ENCODE peak calls at places on chromosomes 1 and 21, in six cellular contexts. One of them, this sample, is unnamed.

GRCh38 chr21:15199940-15200339 is 135.1 kb upstream of the NRIP1 start:
- DNase-seq in testis: no peak
- DNase-seq in tibial nerve: no peak
- DNase-seq in cardiac fibroblast: no peak
- DNase-seq in astrocyte: no peak
- DNase-seq in uterus: no peak
- DNase-seq in this sample: no peak

GRCh38 chr1:204348722-204349121 is 11.0 kb downstream of the PLEKHA6 start:
- DNase-seq in testis: peak
- DNase-seq in tibial nerve: peak
- DNase-seq in cardiac fibroblast: peak
- DNase-seq in astrocyte: peak
- DNase-seq in uterus: peak
- DNase-seq in this sample: peak

GRCh38 chr1:55179177-55179835 is 35.9 kb downstream of the USP24 start:
- DNase-seq in testis: no peak
- DNase-seq in tibial nerve: no peak
- DNase-seq in cardiac fibroblast: no peak
- DNase-seq in astrocyte: peak
- DNase-seq in uterus: no peak
- DNase-seq in this sample: no peak

GRCh38 chr21:42671778-42672593 is 18.6 kb downstream of the PDE9A start:
- DNase-seq in testis: no peak
- DNase-seq in tibial nerve: no peak
- DNase-seq in cardiac fibroblast: no peak
- DNase-seq in astrocyte: peak
- DNase-seq in uterus: no peak
- DNase-seq in this sample: no peak

GRCh38 chr1:11157867-11158266 is 31.3 kb upstream of the ANGPTL7 start:
- DNase-seq in testis: peak
- DNase-seq in tibial nerve: peak
- DNase-seq in cardiac fibroblast: peak
- DNase-seq in astrocyte: no peak
- DNase-seq in uterus: peak
- DNase-seq in this sample: peak

GRCh38 chr1:239025997-239026694 is 360.2 kb upstream of the CHRM3 start:
- DNase-seq in testis: no peak
- DNase-seq in tibial nerve: no peak
- DNase-seq in cardiac fibroblast: no peak
- DNase-seq in astrocyte: no peak
- DNase-seq in uterus: no peak
- DNase-seq in this sample: no peak

GRCh38 chr1:156481527-156481926 is 19.0 kb downstream of the MEF2D start:
- DNase-seq in testis: no peak
- DNase-seq in tibial nerve: no peak
- DNase-seq in cardiac fibroblast: no peak
- DNase-seq in astrocyte: no peak
- DNase-seq in uterus: no peak
- DNase-seq in this sample: no peak

GRCh38 chr1:19640363-19641316 is 3.5 kb upstream of the NBL1 start:
- DNase-seq in testis: no peak
- DNase-seq in tibial nerve: no peak
- DNase-seq in cardiac fibroblast: peak
- DNase-seq in astrocyte: no peak
- DNase-seq in uterus: no peak
- DNase-seq in this sample: no peak

GRCh38 chr21:46119565-46120271 is 21.8 kb downstream of the COL6A2 start:
- DNase-seq in testis: peak
- DNase-seq in tibial nerve: no peak
- DNase-seq in cardiac fibroblast: no peak
- DNase-seq in astrocyte: no peak
- DNase-seq in uterus: peak
- DNase-seq in this sample: no peak

GRCh38 chr1:194378517-194378916 is 1192.1 kb upstream of the B3GALT2 start:
- DNase-seq in testis: no peak
- DNase-seq in tibial nerve: no peak
- DNase-seq in cardiac fibroblast: peak
- DNase-seq in astrocyte: peak
- DNase-seq in uterus: no peak
- DNase-seq in this sample: no peak

GRCh38 chr1:207752456-207753132 is 740 bp downstream of the CD46 start:
- DNase-seq in testis: peak
- DNase-seq in tibial nerve: no peak
- DNase-seq in cardiac fibroblast: peak
- DNase-seq in astrocyte: peak
- DNase-seq in uterus: peak
- DNase-seq in this sample: no peak

GRCh38 chr21:35099310-35099709 is 50.2 kb upstream of the RUNX1 start:
- DNase-seq in testis: no peak
- DNase-seq in tibial nerve: no peak
- DNase-seq in cardiac fibroblast: no peak
- DNase-seq in astrocyte: no peak
- DNase-seq in uterus: no peak
- DNase-seq in this sample: no peak

GRCh38 chr21:30194701-30195299 is 21.1 kb downstream of the CLDN8 start:
- DNase-seq in testis: peak
- DNase-seq in tibial nerve: no peak
- DNase-seq in cardiac fibroblast: peak
- DNase-seq in astrocyte: no peak
- DNase-seq in uterus: no peak
- DNase-seq in this sample: peak

GRCh38 chr21:45542667-45543370 is 579 bp upstream of the SLC19A1 start:
- DNase-seq in testis: peak
- DNase-seq in tibial nerve: no peak
- DNase-seq in cardiac fibroblast: no peak
- DNase-seq in astrocyte: no peak
- DNase-seq in uterus: peak
- DNase-seq in this sample: no peak

GRCh38 chr1:115829023-115829674 is 11.8 kb downstream of the NHLH2 start:
- DNase-seq in testis: no peak
- DNase-seq in tibial nerve: no peak
- DNase-seq in cardiac fibroblast: peak
- DNase-seq in astrocyte: peak
- DNase-seq in uterus: peak
- DNase-seq in this sample: peak

GRCh38 chr1:111346089-111346885 is 55.6 kb downstream of the CHIA start:
- DNase-seq in testis: peak
- DNase-seq in tibial nerve: peak
- DNase-seq in cardiac fibroblast: peak
- DNase-seq in astrocyte: peak
- DNase-seq in uterus: peak
- DNase-seq in this sample: peak
- TF ChIP-seq CTCF in testis: no peak
- TF ChIP-seq CTCF in tibial nerve: no peak
- TF ChIP-seq CTCF in cardiac fibroblast: no peak
- TF ChIP-seq CTCF in astrocyte: no peak
- TF ChIP-seq CTCF in uterus: no peak
- TF ChIP-seq CTCF in this sample: no peak

DNA sequence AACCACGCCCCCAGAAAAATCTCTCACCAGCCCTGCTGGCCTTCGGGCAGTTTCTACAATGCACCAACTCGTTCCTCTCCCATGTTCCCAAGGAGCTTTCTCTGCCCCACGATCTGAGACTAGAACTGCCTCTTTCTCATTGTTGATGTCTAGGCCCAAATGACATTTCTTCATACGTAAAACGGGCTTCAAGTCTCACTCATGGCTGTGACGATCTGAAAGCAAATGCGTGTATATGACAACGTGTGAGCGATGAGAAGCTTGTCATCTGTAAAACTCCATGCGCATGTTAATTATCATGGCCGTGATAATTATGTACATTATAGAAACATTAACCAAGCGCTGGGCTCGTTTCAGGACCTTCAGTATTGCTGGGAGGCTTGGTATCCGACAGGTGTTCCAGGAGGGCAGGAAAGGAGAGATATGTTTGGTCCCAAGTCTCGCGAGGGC is 693 bp upstream of the NIPAL3 start:
- DNase-seq in testis: no peak
- DNase-seq in tibial nerve: no peak
- DNase-seq in cardiac fibroblast: no peak
- DNase-seq in astrocyte: no peak
- DNase-seq in uterus: no peak
- DNase-seq in this sample: no peak
- H3K4me3 ChIP-seq in testis: peak
- H3K4me3 ChIP-seq in tibial nerve: peak
- H3K4me3 ChIP-seq in cardiac fibroblast: no peak
- H3K4me3 ChIP-seq in astrocyte: no peak
- H3K4me3 ChIP-seq in uterus: peak
- H3K4me3 ChIP-seq in this sample: no peak

GRCh38 chr1:46247433-46248121 is at the start of gene RAD54L:
- DNase-seq in testis: peak
- DNase-seq in tibial nerve: peak
- DNase-seq in cardiac fibroblast: peak
- DNase-seq in astrocyte: peak
- DNase-seq in uterus: peak
- DNase-seq in this sample: peak

GRCh38 chr1:46248122-46248920 is 758 bp downstream of the RAD54L start:
- DNase-seq in testis: no peak
- DNase-seq in tibial nerve: no peak
- DNase-seq in cardiac fibroblast: no peak
- DNase-seq in astrocyte: no peak
- DNase-seq in uterus: peak
- DNase-seq in this sample: no peak

GRCh38 chr1:46246548-46247432 is 773 bp upstream of the RAD54L start:
- DNase-seq in testis: peak
- DNase-seq in tibial nerve: no peak
- DNase-seq in cardiac fibroblast: peak
- DNase-seq in astrocyte: peak
- DNase-seq in uterus: no peak
- DNase-seq in this sample: peak

GRCh38 chr1:46242918-46243317 is 4.6 kb upstream of the RAD54L start:
- DNase-seq in testis: no peak
- DNase-seq in tibial nerve: no peak
- DNase-seq in cardiac fibroblast: no peak
- DNase-seq in astrocyte: no peak
- DNase-seq in uterus: no peak
- DNase-seq in this sample: no peak

GRCh38 chr1:46244656-46245371 is 2.7 kb upstream of the RAD54L start:
- DNase-seq in testis: no peak
- DNase-seq in tibial nerve: no peak
- DNase-seq in cardiac fibroblast: peak
- DNase-seq in astrocyte: no peak
- DNase-seq in uterus: no peak
- DNase-seq in this sample: peak
- TF ChIP-seq CTCF in testis: peak
- TF ChIP-seq CTCF in tibial nerve: no peak
- TF ChIP-seq CTCF in cardiac fibroblast: peak
- TF ChIP-seq CTCF in astrocyte: peak
- TF ChIP-seq CTCF in uterus: peak
- TF ChIP-seq CTCF in this sample: peak

GRCh38 chr1:23696335-23696989 is 4.9 kb downstream of the RPL11 start:
- DNase-seq in testis: no peak
- DNase-seq in tibial nerve: no peak
- DNase-seq in cardiac fibroblast: peak
- DNase-seq in astrocyte: no peak
- DNase-seq in uterus: no peak
- DNase-seq in this sample: peak
- H3K4me3 ChIP-seq in testis: no peak
- H3K4me3 ChIP-seq in tibial nerve: no peak
- H3K4me3 ChIP-seq in cardiac fibroblast: no peak
- H3K4me3 ChIP-seq in astrocyte: no peak
- H3K4me3 ChIP-seq in uterus: no peak
- H3K4me3 ChIP-seq in this sample: no peak

GRCh38 chr1:44168520-44169098 is 27.2 kb upstream of the KLF18 start:
- DNase-seq in testis: no peak
- DNase-seq in tibial nerve: no peak
- DNase-seq in cardiac fibroblast: no peak
- DNase-seq in astrocyte: no peak
- DNase-seq in uterus: no peak
- DNase-seq in this sample: no peak
- TF ChIP-seq CTCF in testis: no peak
- TF ChIP-seq CTCF in tibial nerve: no peak
- TF ChIP-seq CTCF in cardiac fibroblast: no peak
- TF ChIP-seq CTCF in astrocyte: no peak
- TF ChIP-seq CTCF in uterus: no peak
- TF ChIP-seq CTCF in this sample: no peak

GRCh38 chr21:38800046-38800758 is 5.5 kb upstream of the ETS2 start:
- DNase-seq in testis: no peak
- DNase-seq in tibial nerve: no peak
- DNase-seq in cardiac fibroblast: no peak
- DNase-seq in astrocyte: no peak
- DNase-seq in uterus: no peak
- DNase-seq in this sample: no peak
- H3K4me3 ChIP-seq in testis: no peak
- H3K4me3 ChIP-seq in tibial nerve: no peak
- H3K4me3 ChIP-seq in cardiac fibroblast: no peak
- H3K4me3 ChIP-seq in astrocyte: no peak
- H3K4me3 ChIP-seq in uterus: no peak
- H3K4me3 ChIP-seq in this sample: no peak

This sample was measured in fibroblast of the aortic adventitia.